ENCODE peak calls at places on chromosomes 16 and 17, in five cellular contexts. R is M059J, E is memory B cell, T is tibial artery, G is NCI-H2081. L is an unnamed sample.

GRCh38 chr17:32739722-32740121 is 137.2 kb downstream of the MYO1D start:
- DNase-seq in R (no peak), E (no peak), T (no peak), G (no peak), L (no peak)

GRCh38 chr17:36825956-36826350 is 111.3 kb upstream of the LHX1 start:
- DNase-seq in R (no peak), E (no peak), T (no peak), G (no peak), L (no peak)

GRCh38 chr16:64165368-64165767 is 956.5 kb downstream of the CDH11 start:
- DNase-seq in R (no peak), E (no peak), T (no peak), G (no peak), L (no peak)

GRCh38 chr16:82629441-82630027 is 2.8 kb downstream of the CDH13 start:
- DNase-seq in R (peak), E (no peak), T (no peak), G (no peak), L (no peak)

GRCh38 chr17:82212331-82213250 is at the start of gene CCDC57:
- DNase-seq in R (peak), E (peak), T (no peak), G (peak), L (peak)

GRCh38 chr17:6580628-6581027 is 24.3 kb upstream of the PITPNM3 start:
- DNase-seq in R (no peak), E (no peak), T (no peak), G (no peak), L (no peak)

GRCh38 chr16:85216522-85217375 is 104.5 kb upstream of the CIBAR2 start:
- DNase-seq in R (no peak), E (no peak), T (no peak), G (no peak), L (no peak)

GRCh38 chr16:89562027-89562599 is 1.6 kb downstream of the RPL13 start:
- DNase-seq in R (no peak), E (no peak), T (no peak), G (no peak), L (no peak)

GRCh38 chr17:9224485-9224884 is 203.2 kb downstream of the NTN1 start:
- DNase-seq in R (no peak), E (no peak), T (no peak), G (no peak), L (no peak)

GRCh38 chr17:80951121-80952090 is 40.2 kb upstream of the CHMP6 start:
- DNase-seq in R (no peak), E (no peak), T (no peak), G (no peak), L (no peak)

GRCh38 chr16:75265911-75266701 is 14.7 kb upstream of the BCAR1 start:
- DNase-seq in R (peak), E (no peak), T (peak), G (peak), L (peak)

GRCh38 chr16:57039148-57039812 is 49.9 kb downstream of the NLRC5 start:
- DNase-seq in R (no peak), E (no peak), T (no peak), G (no peak), L (no peak)

GRCh38 chr17:9557356-9557755 is 18.3 kb downstream of the STX8 start:
- DNase-seq in R (no peak), E (no peak), T (no peak), G (no peak), L (no peak)

GRCh38 chr17:22507823-22508222 is 815.5 kb downstream of the KCNJ18 start:
- DNase-seq in R (no peak), E (no peak), T (no peak), G (no peak), L (no peak)

GRCh38 chr16:27446721-27447120 is 44.7 kb downstream of the IL21R start:
- DNase-seq in R (no peak), E (peak), T (no peak), G (no peak), L (no peak)